ENCODE peak calls at places on chromosomes 11 and 22, in nine cellular contexts. E, A, N, G, L, U, O, P and K are unnamed samples.
A peak's percentile ranks its signal among the peaks of the same experiment; 100 is the strongest.

GRCh38 chr22:49825944-49826602 is 1.6 kb downstream of the BRD1 start:
- DNase-seq in E (peak; percentile 77), A (peak; percentile 72), N (peak; percentile 76), G (peak; percentile 38), L (peak; percentile 15), U (no peak), O (no peak), P (peak; percentile 48), K (no peak)

GRCh38 chr11:43644626-43645299 is 35.8 kb upstream of the HSD17B12 start:
- DNase-seq in E (no peak), A (peak; percentile 3), N (no peak), G (peak; percentile 0), L (no peak), U (no peak), O (no peak), P (peak; percentile 2), K (no peak)

GRCh38 chr11:125568970-125569912 is at the start of gene EI24:
- DNase-seq in E (peak; percentile 97), A (peak; percentile 90), N (peak; percentile 88), G (peak; percentile 79), L (peak; percentile 92), U (peak; percentile 78), O (peak; percentile 84), P (peak; percentile 90), K (peak; percentile 49)

GRCh38 chr22:19066531-19067271 is 55.5 kb downstream of the DGCR2 start:
- DNase-seq in E (no peak), A (peak; percentile 83), N (no peak), G (peak; percentile 67), L (no peak), U (peak; percentile 42), O (no peak), P (peak; percentile 76), K (no peak)

GRCh38 chr11:12174145-12175143 is 64.1 kb downstream of the MICAL2 start:
- DNase-seq in E (no peak), A (peak; percentile 81), N (no peak), G (peak; percentile 70), L (peak; percentile 21), U (no peak), O (no peak), P (peak; percentile 72), K (no peak)

GRCh38 chr11:74238243-74238642 is 67.2 kb downstream of the PPME1 start:
- DNase-seq in E (no peak), A (no peak), N (no peak), G (no peak), L (no peak), U (no peak), O (no peak), P (no peak), K (no peak)

GRCh38 chr11:15663778-15664218 is 549.1 kb downstream of the INSC start:
- DNase-seq in E (no peak), A (no peak), N (no peak), G (no peak), L (no peak), U (no peak), O (no peak), P (no peak), K (no peak)

GRCh38 chr11:34358666-34359547 is 1.1 kb upstream of the ABTB2 start:
- DNase-seq in E (peak; percentile 90), A (peak; percentile 73), N (peak; percentile 63), G (peak; percentile 39), L (peak; percentile 80), U (no peak), O (peak; percentile 68), P (peak; percentile 63), K (peak; percentile 19)

GRCh38 chr11:77506857-77507256 is 33.0 kb upstream of the PAK1 start:
- DNase-seq in E (no peak), A (no peak), N (no peak), G (peak; percentile 49), L (peak; percentile 81), U (no peak), O (peak; percentile 3), P (peak; percentile 60), K (no peak)

DNA sequence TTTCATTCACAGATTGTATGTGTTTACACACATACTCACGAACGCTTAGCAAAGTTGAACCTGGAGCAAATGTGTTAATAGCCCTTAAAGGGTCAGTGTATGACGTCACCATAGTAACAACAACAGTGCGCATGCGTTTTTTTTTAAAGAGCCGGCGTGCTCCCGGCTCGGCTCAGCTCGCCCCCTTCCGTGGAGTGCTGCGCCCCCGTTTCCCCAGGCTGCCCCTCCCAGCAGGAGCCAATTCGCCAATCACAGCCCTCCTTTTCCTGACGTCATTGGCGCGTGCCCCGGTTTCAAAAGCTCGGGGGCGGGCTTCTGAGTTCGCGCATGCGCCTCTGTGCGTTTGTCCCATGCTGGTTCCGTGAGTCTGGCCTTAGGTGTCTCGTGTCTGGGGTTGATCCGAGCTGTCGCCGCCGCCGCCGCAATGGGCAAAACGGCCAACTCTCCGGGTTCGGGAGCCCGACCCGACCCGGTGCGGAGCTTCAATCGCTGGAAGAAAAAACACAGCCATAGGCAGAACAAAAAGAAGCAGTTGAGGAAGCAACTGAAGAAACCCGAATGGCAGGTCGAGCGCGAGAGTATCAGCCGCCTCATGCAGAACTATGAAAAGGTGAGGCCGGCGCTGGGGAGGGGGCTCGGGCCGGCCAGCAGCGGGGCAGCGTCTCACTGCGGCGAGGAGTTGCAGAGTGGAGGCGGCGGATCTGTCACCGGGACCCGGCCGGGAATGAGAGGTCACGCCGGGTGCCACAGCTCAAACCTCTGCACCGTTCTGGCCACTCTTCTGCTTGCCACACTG is at the start of gene DDX10:
- DNase-seq in E (peak; percentile 95), A (peak; percentile 98), N (peak; percentile 97), G (peak; percentile 93), L (peak; percentile 99), U (peak; percentile 97), O (peak; percentile 97), P (peak; percentile 96), K (peak; percentile 82)
- TF ChIP-seq CTCF in E (no peak), A (peak; percentile 15), N (no peak), G (no peak), L (no peak), U (peak; percentile 8), O (no peak), P (no peak), K (no peak)

GRCh38 chr11:19426719-19427066 is 185.9 kb upstream of the E2F8 start:
- DNase-seq in E (no peak), A (no peak), N (no peak), G (no peak), L (no peak), U (no peak), O (no peak), P (no peak), K (no peak)
- H3K27ac ChIP-seq in E (no peak overlapping the region), A (no peak overlapping the region), N (no peak overlapping the region), G (no peak overlapping the region), L (no peak overlapping the region), U (no peak overlapping the region), O (no peak overlapping the region), P (no peak overlapping the region), K (no peak overlapping the region)

DNA sequence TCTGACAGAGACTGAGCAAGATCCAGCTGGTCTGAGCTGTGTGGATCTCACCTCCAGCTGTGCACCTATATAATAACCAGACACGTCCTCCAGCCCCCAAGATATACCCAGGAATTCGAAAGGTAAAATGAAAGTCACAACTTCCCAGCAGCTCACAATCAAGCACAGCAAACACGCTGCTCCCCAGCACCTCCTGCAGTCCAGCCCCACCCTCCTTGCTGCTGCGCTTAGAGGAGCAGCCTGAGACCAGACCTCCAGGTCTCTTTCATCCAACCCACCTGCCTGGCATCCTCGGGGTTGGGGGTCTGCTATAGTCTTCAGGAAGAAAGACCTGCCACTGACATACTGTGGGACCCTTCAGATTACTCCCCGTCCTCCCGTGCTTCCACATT is 3.0 kb upstream of the APOL4 start:
- DNase-seq in E (no peak), A (no peak), N (no peak), G (no peak), L (no peak), U (no peak), O (no peak), P (no peak), K (no peak)
- TF ChIP-seq CTCF in E (no peak), A (no peak), N (no peak), G (no peak), L (no peak), U (no peak), O (no peak), P (no peak), K (no peak)

GRCh38 chr11:117851852-117852251 is 24.6 kb downstream of the FXYD6 start:
- DNase-seq in E (no peak), A (no peak), N (no peak), G (peak; percentile 16), L (no peak), U (no peak), O (no peak), P (peak; percentile 18), K (no peak)
- H3K27ac ChIP-seq in E (no peak overlapping the region), A (no peak overlapping the region), N (no peak overlapping the region), G (no peak overlapping the region), L (no peak overlapping the region), U (no peak overlapping the region), O (no peak overlapping the region), P (no peak overlapping the region), K (no peak overlapping the region)

GRCh38 chr22:48554893-48555552 is 1272.7 kb downstream of the BRD1 start:
- DNase-seq in E (peak; percentile 58), A (no peak), N (no peak), G (peak; percentile 7), L (no peak), U (no peak), O (no peak), P (peak; percentile 19), K (no peak)
- TF ChIP-seq CTCF in E (no peak), A (no peak), N (no peak), G (peak; percentile 3), L (no peak), U (no peak), O (no peak), P (no peak), K (no peak)

GRCh38 chr11:96293583-96293982 is 49.4 kb downstream of the MAML2 start:
- DNase-seq in E (no peak), A (no peak), N (no peak), G (peak; percentile 39), L (peak; percentile 42), U (no peak), O (no peak), P (peak; percentile 43), K (no peak)
- H3K27ac ChIP-seq in E (peak overlapping the region; percentile 2), A (no peak overlapping the region), N (no peak overlapping the region), G (no peak overlapping the region), L (no peak overlapping the region), U (no peak overlapping the region), O (no peak overlapping the region), P (no peak overlapping the region), K (peak overlapping the region; percentile 53)

GRCh38 chr11:131486100-131486499 is 115.7 kb downstream of the NTM start:
- DNase-seq in E (no peak), A (no peak), N (no peak), G (peak; percentile 11), L (no peak), U (no peak), O (no peak), P (peak; percentile 23), K (no peak)

GRCh38 chr11:131483877-131484276 is 113.5 kb downstream of the NTM start:
- DNase-seq in E (no peak), A (no peak), N (no peak), G (no peak), L (no peak), U (no peak), O (no peak), P (no peak), K (no peak)

GRCh38 chr11:131481317-131481716 is 110.9 kb downstream of the NTM start:
- DNase-seq in E (no peak), A (no peak), N (no peak), G (no peak), L (no peak), U (no peak), O (no peak), P (no peak), K (no peak)

GRCh38 chr11:131486937-131487336 is 116.5 kb downstream of the NTM start:
- DNase-seq in E (no peak), A (no peak), N (no peak), G (no peak), L (no peak), U (no peak), O (no peak), P (no peak), K (no peak)

GRCh38 chr11:131483453-131483852 is 113.0 kb downstream of the NTM start:
- DNase-seq in E (no peak), A (no peak), N (no peak), G (no peak), L (no peak), U (no peak), O (no peak), P (no peak), K (no peak)
- TF ChIP-seq CTCF in E (no peak), A (no peak), N (no peak), G (no peak), L (no peak), U (no peak), O (no peak), P (no peak), K (no peak)